ENCODE peak calls at places on chromosomes 13 and 19, in five cellular contexts. One of them, this sample, is unnamed. For H3K4me1 and H3K36me3, the result is how much of the 10 kb centered on the place peaks cover.

GRCh38 chr19:5697022-5697889 is 7.2 kb downstream of the RPL36 start:
- DNase-seq in cardiac muscle cell: no peak
- DNase-seq in astrocyte: no peak
- DNase-seq in neural progenitor cell: no peak
- DNase-seq in CD8-positive, alpha-beta memory T cell: no peak
- DNase-seq in this sample: peak

GRCh38 chr13:74316531-74316930 is 182.3 kb upstream of the KLF12 start:
- DNase-seq in astrocyte: peak
- DNase-seq in neural progenitor cell: no peak
- DNase-seq in cardiac muscle cell: no peak
- DNase-seq in CD8-positive, alpha-beta memory T cell: no peak
- DNase-seq in this sample: no peak

GRCh38 chr13:113042456-113042855 is 63.1 kb upstream of the F7 start:
- DNase-seq in neural progenitor cell: no peak
- DNase-seq in CD8-positive, alpha-beta memory T cell: no peak
- DNase-seq in astrocyte: no peak
- DNase-seq in cardiac muscle cell: no peak
- DNase-seq in this sample: no peak

GRCh38 chr19:6530385-6531162 is at the start of gene TNFSF9:
- DNase-seq in astrocyte: peak
- DNase-seq in cardiac muscle cell: peak
- DNase-seq in neural progenitor cell: peak
- DNase-seq in CD8-positive, alpha-beta memory T cell: peak
- DNase-seq in this sample: peak

GRCh38 chr13:25117312-25117711 is 21.4 kb downstream of the PABPC3 start:
- DNase-seq in CD8-positive, alpha-beta memory T cell: no peak
- DNase-seq in astrocyte: no peak
- DNase-seq in cardiac muscle cell: no peak
- DNase-seq in neural progenitor cell: no peak
- DNase-seq in this sample: no peak

GRCh38 chr19:38932425-38933179 is 1.9 kb downstream of the MRPS12 start:
- DNase-seq in astrocyte: peak
- DNase-seq in CD8-positive, alpha-beta memory T cell: no peak
- DNase-seq in cardiac muscle cell: peak
- DNase-seq in neural progenitor cell: peak
- DNase-seq in this sample: peak

GRCh38 chr13:110644892-110645521 is 29.7 kb downstream of the NAXD start:
- DNase-seq in astrocyte: peak
- DNase-seq in CD8-positive, alpha-beta memory T cell: peak
- DNase-seq in cardiac muscle cell: peak
- DNase-seq in neural progenitor cell: peak
- DNase-seq in this sample: peak

GRCh38 chr13:40503966-40504591 is 162.4 kb downstream of the FOXO1 start:
- DNase-seq in cardiac muscle cell: no peak
- DNase-seq in astrocyte: peak
- DNase-seq in CD8-positive, alpha-beta memory T cell: no peak
- DNase-seq in neural progenitor cell: no peak
- DNase-seq in this sample: peak

GRCh38 chr13:109427148-109427547 is 359.2 kb downstream of the IRS2 start:
- DNase-seq in neural progenitor cell: no peak
- DNase-seq in CD8-positive, alpha-beta memory T cell: no peak
- DNase-seq in cardiac muscle cell: no peak
- DNase-seq in astrocyte: peak
- DNase-seq in this sample: no peak

GRCh38 chr19:2495130-2495641 is 19.3 kb downstream of the GADD45B start:
- DNase-seq in astrocyte: no peak
- DNase-seq in neural progenitor cell: peak
- DNase-seq in CD8-positive, alpha-beta memory T cell: peak
- DNase-seq in cardiac muscle cell: peak
- DNase-seq in this sample: peak

GRCh38 chr13:97945342-97945741 is 8.1 kb upstream of the IPO5 start:
- DNase-seq in cardiac muscle cell: no peak
- DNase-seq in neural progenitor cell: no peak
- DNase-seq in CD8-positive, alpha-beta memory T cell: no peak
- DNase-seq in astrocyte: peak
- DNase-seq in this sample: no peak

GRCh38 chr19:37551123-37551993 is 43.2 kb downstream of the ZNF571 start:
- DNase-seq in neural progenitor cell: no peak
- DNase-seq in astrocyte: peak
- DNase-seq in CD8-positive, alpha-beta memory T cell: peak
- DNase-seq in cardiac muscle cell: no peak
- DNase-seq in this sample: no peak

GRCh38 chr19:1997353-1998233 is 17.9 kb downstream of the BTBD2 start:
- DNase-seq in neural progenitor cell: no peak
- DNase-seq in CD8-positive, alpha-beta memory T cell: no peak
- DNase-seq in astrocyte: no peak
- DNase-seq in cardiac muscle cell: no peak
- DNase-seq in this sample: no peak

GRCh38 chr13:99909836-99910619 is 61.5 kb downstream of the ZIC5 start:
- DNase-seq in cardiac muscle cell: no peak
- DNase-seq in neural progenitor cell: no peak
- DNase-seq in astrocyte: no peak
- DNase-seq in CD8-positive, alpha-beta memory T cell: no peak
- DNase-seq in this sample: peak

GRCh38 chr13:44312131-44312530 is 61.5 kb upstream of the SERP2 start:
- DNase-seq in CD8-positive, alpha-beta memory T cell: no peak
- DNase-seq in neural progenitor cell: no peak
- DNase-seq in astrocyte: no peak
- DNase-seq in cardiac muscle cell: no peak
- DNase-seq in this sample: no peak

GRCh38 chr13:111551421-111551820 is 231.0 kb downstream of the TEX29 start:
- DNase-seq in astrocyte: no peak
- DNase-seq in neural progenitor cell: no peak
- DNase-seq in CD8-positive, alpha-beta memory T cell: no peak
- DNase-seq in cardiac muscle cell: no peak
- DNase-seq in this sample: no peak

GRCh38 chr13:78700121-78700910 is 41.4 kb upstream of the OBI1 start:
- DNase-seq in astrocyte: peak
- DNase-seq in CD8-positive, alpha-beta memory T cell: no peak
- DNase-seq in neural progenitor cell: no peak
- DNase-seq in cardiac muscle cell: no peak
- DNase-seq in this sample: no peak

GRCh38 chr13:76854894-76855293 is 31.3 kb downstream of the KCTD12 start:
- DNase-seq in neural progenitor cell: no peak
- DNase-seq in astrocyte: peak
- DNase-seq in CD8-positive, alpha-beta memory T cell: no peak
- DNase-seq in cardiac muscle cell: no peak
- DNase-seq in this sample: no peak

GRCh38 chr13:80040219-80040976 is 300.5 kb downstream of the SPRY2 start:
- DNase-seq in neural progenitor cell: no peak
- DNase-seq in astrocyte: peak
- DNase-seq in CD8-positive, alpha-beta memory T cell: no peak
- DNase-seq in cardiac muscle cell: no peak
- DNase-seq in this sample: no peak

GRCh38 chr13:28652002-28652401 is 6.9 kb upstream of the POMP start:
- DNase-seq in cardiac muscle cell: no peak
- DNase-seq in neural progenitor cell: no peak
- DNase-seq in astrocyte: no peak
- DNase-seq in CD8-positive, alpha-beta memory T cell: no peak
- DNase-seq in this sample: no peak

GRCh38 chr13:84925443-84925842 is 873.8 kb downstream of the SLITRK6 start:
- DNase-seq in CD8-positive, alpha-beta memory T cell: no peak
- DNase-seq in cardiac muscle cell: no peak
- DNase-seq in neural progenitor cell: no peak
- DNase-seq in astrocyte: peak
- DNase-seq in this sample: no peak

GRCh38 chr13:105971312-105971711 is 564.1 kb downstream of the EFNB2 start:
- DNase-seq in neural progenitor cell: peak
- DNase-seq in CD8-positive, alpha-beta memory T cell: no peak
- DNase-seq in astrocyte: no peak
- DNase-seq in cardiac muscle cell: no peak
- DNase-seq in this sample: no peak

GRCh38 chr13:113413898-113414282 is 39.4 kb downstream of the ADPRHL1 start:
- DNase-seq in astrocyte: no peak
- DNase-seq in CD8-positive, alpha-beta memory T cell: no peak
- DNase-seq in cardiac muscle cell: no peak
- DNase-seq in neural progenitor cell: peak
- DNase-seq in this sample: no peak

GRCh38 chr13:38361551-38362262 is 12.1 kb downstream of the UFM1 start:
- DNase-seq in CD8-positive, alpha-beta memory T cell: no peak
- DNase-seq in cardiac muscle cell: no peak
- DNase-seq in astrocyte: no peak
- DNase-seq in neural progenitor cell: no peak
- DNase-seq in this sample: no peak

GRCh38 chr13:98484289-98485219 is 92.4 kb downstream of the STK24 start:
- DNase-seq in astrocyte: peak
- DNase-seq in neural progenitor cell: peak
- DNase-seq in CD8-positive, alpha-beta memory T cell: peak
- DNase-seq in cardiac muscle cell: peak
- DNase-seq in this sample: peak

GRCh38 chr13:24181991-24182702 is 21.6 kb downstream of the SPATA13 start:
- DNase-seq in astrocyte: no peak
- DNase-seq in cardiac muscle cell: no peak
- DNase-seq in neural progenitor cell: no peak
- DNase-seq in CD8-positive, alpha-beta memory T cell: no peak
- DNase-seq in this sample: no peak

GRCh38 chr13:32951580-32951979 is 64.6 kb upstream of the KL start:
- DNase-seq in astrocyte: no peak
- DNase-seq in neural progenitor cell: no peak
- DNase-seq in cardiac muscle cell: no peak
- DNase-seq in CD8-positive, alpha-beta memory T cell: no peak
- DNase-seq in this sample: no peak

GRCh38 chr13:110758195-110758594 is 44.7 kb downstream of the ING1 start:
- DNase-seq in CD8-positive, alpha-beta memory T cell: no peak
- DNase-seq in astrocyte: peak
- DNase-seq in cardiac muscle cell: no peak
- DNase-seq in neural progenitor cell: no peak
- DNase-seq in this sample: no peak

GRCh38 chr13:50123002-50123401 is 107.8 kb downstream of the KCNRG start:
- DNase-seq in cardiac muscle cell: no peak
- DNase-seq in astrocyte: no peak
- DNase-seq in CD8-positive, alpha-beta memory T cell: no peak
- DNase-seq in neural progenitor cell: no peak
- DNase-seq in this sample: no peak

GRCh38 chr13:101354895-101355294 is 61.4 kb downstream of the NALCN start:
- DNase-seq in neural progenitor cell: no peak
- DNase-seq in CD8-positive, alpha-beta memory T cell: no peak
- DNase-seq in cardiac muscle cell: no peak
- DNase-seq in astrocyte: no peak
- DNase-seq in this sample: no peak

GRCh38 chr13:96020155-96020575 is 33.0 kb downstream of the UGGT2 start:
- DNase-seq in astrocyte: peak
- DNase-seq in cardiac muscle cell: peak
- DNase-seq in CD8-positive, alpha-beta memory T cell: no peak
- DNase-seq in neural progenitor cell: peak
- DNase-seq in this sample: peak

GRCh38 chr19:49347191-49347590 is 12.0 kb downstream of the CD37 start:
- DNase-seq in cardiac muscle cell: no peak
- DNase-seq in astrocyte: no peak
- DNase-seq in neural progenitor cell: no peak
- DNase-seq in CD8-positive, alpha-beta memory T cell: no peak
- DNase-seq in this sample: no peak

GRCh38 chr19:14035706-14036105 is 4.1 kb downstream of the IL27RA start:
- DNase-seq in neural progenitor cell: no peak
- DNase-seq in astrocyte: peak
- DNase-seq in cardiac muscle cell: no peak
- DNase-seq in CD8-positive, alpha-beta memory T cell: no peak
- DNase-seq in this sample: no peak

GRCh38 chr19:44588753-44589112 is 24.6 kb upstream of the IGSF23 start:
- DNase-seq in cardiac muscle cell: no peak
- DNase-seq in neural progenitor cell: no peak
- DNase-seq in CD8-positive, alpha-beta memory T cell: no peak
- DNase-seq in astrocyte: no peak
- DNase-seq in this sample: no peak

GRCh38 chr19:30286378-30286777 is 85.8 kb upstream of the ZNF536 start:
- DNase-seq in astrocyte: no peak
- DNase-seq in neural progenitor cell: no peak
- DNase-seq in CD8-positive, alpha-beta memory T cell: no peak
- DNase-seq in cardiac muscle cell: no peak
- DNase-seq in this sample: no peak

DNA sequence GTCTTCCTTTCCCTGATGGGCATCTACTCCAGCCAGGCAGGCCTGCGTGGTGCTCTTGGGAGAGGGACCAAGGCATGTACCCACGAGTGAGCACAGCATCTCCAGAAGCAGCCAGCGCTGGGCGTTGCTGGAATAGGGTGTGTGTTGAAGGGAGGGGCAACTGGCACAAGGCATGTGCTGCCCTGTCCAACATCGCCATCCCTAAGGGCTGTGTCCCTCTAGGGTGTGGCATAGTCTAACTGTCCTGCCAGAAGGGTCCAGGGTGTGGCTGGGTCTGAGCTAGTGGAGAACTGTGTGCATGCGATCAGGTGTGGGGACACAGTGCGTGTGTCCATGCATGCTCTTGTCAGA is 2.8 kb downstream of the NOTCH3 start:
- DNase-seq in cardiac muscle cell: no peak
- DNase-seq in CD8-positive, alpha-beta memory T cell: no peak
- DNase-seq in neural progenitor cell: no peak
- DNase-seq in astrocyte: no peak
- DNase-seq in this sample: no peak
- H3K4me1 ChIP-seq in cardiac muscle cell: under half
- H3K4me1 ChIP-seq in CD8-positive, alpha-beta memory T cell: under half
- H3K4me1 ChIP-seq in neural progenitor cell: under half
- H3K4me1 ChIP-seq in astrocyte: under half
- H3K4me1 ChIP-seq in this sample: under half

DNA sequence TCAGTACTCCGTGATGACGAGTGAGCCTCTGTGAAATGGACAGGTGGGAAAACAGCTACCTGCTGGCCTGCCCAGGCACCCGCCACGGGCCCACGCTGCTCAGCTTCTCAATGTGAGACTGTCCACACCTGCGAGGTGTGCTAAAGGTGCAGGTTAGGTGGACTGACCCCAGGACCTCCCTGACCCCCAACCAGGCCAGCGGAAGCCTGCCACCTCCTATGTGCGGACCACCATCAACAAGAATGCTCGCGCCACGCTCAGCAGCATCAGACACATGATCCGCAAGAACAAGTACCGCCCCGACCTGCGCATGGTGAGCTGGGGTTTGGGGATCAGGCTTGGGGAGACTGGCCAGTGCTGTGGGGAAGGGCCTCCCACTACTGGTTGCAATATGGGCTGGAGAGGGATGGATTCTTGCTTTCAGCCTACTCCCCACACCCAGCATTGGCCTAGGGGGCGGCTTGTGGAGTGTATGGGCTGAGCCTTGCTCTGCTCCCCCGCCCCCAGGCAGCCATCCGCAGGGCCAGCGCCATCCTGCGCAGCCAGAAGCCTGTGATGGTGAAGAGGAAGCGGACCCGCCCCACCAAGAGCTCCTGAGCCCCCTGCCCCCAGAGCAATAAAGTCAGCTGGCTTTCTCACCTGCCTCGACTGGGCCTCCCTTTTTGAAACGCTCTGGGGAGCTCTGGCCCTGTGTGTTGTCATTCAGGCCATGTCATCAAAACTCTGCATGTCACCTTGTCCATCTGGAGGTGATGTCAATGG is 2.2 kb downstream of the RPL28 start:
- DNase-seq in astrocyte: no peak
- DNase-seq in cardiac muscle cell: no peak
- DNase-seq in CD8-positive, alpha-beta memory T cell: no peak
- DNase-seq in neural progenitor cell: no peak
- DNase-seq in this sample: no peak
- H3K36me3 ChIP-seq in astrocyte: under half
- H3K36me3 ChIP-seq in cardiac muscle cell: under half
- H3K36me3 ChIP-seq in CD8-positive, alpha-beta memory T cell: under half
- H3K36me3 ChIP-seq in neural progenitor cell: under half
- H3K36me3 ChIP-seq in this sample: under half

GRCh38 chr19:10669246-10669645 is 15.1 kb downstream of the ILF3 start:
- DNase-seq in CD8-positive, alpha-beta memory T cell: no peak
- DNase-seq in astrocyte: no peak
- DNase-seq in cardiac muscle cell: no peak
- DNase-seq in neural progenitor cell: no peak
- DNase-seq in this sample: no peak
- H3K4me1 ChIP-seq in CD8-positive, alpha-beta memory T cell: under half
- H3K4me1 ChIP-seq in astrocyte: under half
- H3K4me1 ChIP-seq in cardiac muscle cell: under half
- H3K4me1 ChIP-seq in neural progenitor cell: under half
- H3K4me1 ChIP-seq in this sample: under half

GRCh38 chr19:33487901-33488817 is 33.4 kb downstream of the PEPD start:
- DNase-seq in neural progenitor cell: no peak
- DNase-seq in astrocyte: no peak
- DNase-seq in cardiac muscle cell: no peak
- DNase-seq in CD8-positive, alpha-beta memory T cell: no peak
- DNase-seq in this sample: peak
- H3K36me3 ChIP-seq in neural progenitor cell: under half
- H3K36me3 ChIP-seq in astrocyte: under half
- H3K36me3 ChIP-seq in cardiac muscle cell: under half
- H3K36me3 ChIP-seq in CD8-positive, alpha-beta memory T cell: under half
- H3K36me3 ChIP-seq in this sample: under half

This sample was measured in pancreas.